ENCODE peak calls at places on chromosomes 13 and 19, in six cellular contexts. One of them, this sample, is unnamed.

GRCh38 chr19:28631931-28632330 is 581.0 kb downstream of the UQCRFS1 start:
- DNase-seq in A549: no peak
- DNase-seq in kidney epithelial cell: no peak
- DNase-seq in AG04450: no peak
- DNase-seq in adrenal gland: no peak
- DNase-seq in HFF-Myc: no peak
- DNase-seq in this sample: no peak

GRCh38 chr13:49374585-49375290 is 69.1 kb downstream of the CAB39L start:
- DNase-seq in HFF-Myc: no peak
- DNase-seq in adrenal gland: no peak
- DNase-seq in A549: no peak
- DNase-seq in AG04450: peak
- DNase-seq in kidney epithelial cell: peak
- DNase-seq in this sample: peak

GRCh38 chr19:55255618-55256423 is 3.0 kb downstream of the PPP6R1 start:
- DNase-seq in kidney epithelial cell: no peak
- DNase-seq in HFF-Myc: no peak
- DNase-seq in adrenal gland: no peak
- DNase-seq in A549: peak
- DNase-seq in AG04450: no peak
- DNase-seq in this sample: no peak

GRCh38 chr13:110138009-110138699 is 168.8 kb downstream of the COL4A1 start:
- DNase-seq in kidney epithelial cell: peak
- DNase-seq in adrenal gland: peak
- DNase-seq in HFF-Myc: no peak
- DNase-seq in A549: peak
- DNase-seq in AG04450: no peak
- DNase-seq in this sample: no peak

GRCh38 chr13:34523401-34523800 is 418.7 kb upstream of the NBEA start:
- DNase-seq in A549: no peak
- DNase-seq in AG04450: no peak
- DNase-seq in adrenal gland: no peak
- DNase-seq in HFF-Myc: no peak
- DNase-seq in kidney epithelial cell: no peak
- DNase-seq in this sample: no peak

GRCh38 chr13:19927117-19927734 is 31.3 kb upstream of the ZMYM2 start:
- DNase-seq in A549: peak
- DNase-seq in HFF-Myc: no peak
- DNase-seq in adrenal gland: no peak
- DNase-seq in kidney epithelial cell: no peak
- DNase-seq in AG04450: no peak
- DNase-seq in this sample: peak

GRCh38 chr19:46722004-46722380 is 5.1 kb upstream of the PRKD2 start:
- DNase-seq in AG04450: no peak
- DNase-seq in adrenal gland: no peak
- DNase-seq in HFF-Myc: no peak
- DNase-seq in kidney epithelial cell: no peak
- DNase-seq in A549: no peak
- DNase-seq in this sample: no peak

GRCh38 chr13:92802776-92803175 is 423.8 kb upstream of the GPC6 start:
- DNase-seq in adrenal gland: no peak
- DNase-seq in HFF-Myc: no peak
- DNase-seq in A549: no peak
- DNase-seq in kidney epithelial cell: no peak
- DNase-seq in AG04450: no peak
- DNase-seq in this sample: no peak

GRCh38 chr13:59834801-59835200 is 328.9 kb downstream of the DIAPH3 start:
- DNase-seq in HFF-Myc: no peak
- DNase-seq in A549: no peak
- DNase-seq in kidney epithelial cell: no peak
- DNase-seq in adrenal gland: no peak
- DNase-seq in AG04450: no peak
- DNase-seq in this sample: peak

GRCh38 chr19:3075605-3076431 is 13.5 kb upstream of the TLE5 start:
- DNase-seq in adrenal gland: no peak
- DNase-seq in AG04450: no peak
- DNase-seq in kidney epithelial cell: no peak
- DNase-seq in HFF-Myc: no peak
- DNase-seq in A549: no peak
- DNase-seq in this sample: no peak

GRCh38 chr19:1752757-1753728 is at the start of gene ONECUT3:
- DNase-seq in kidney epithelial cell: no peak
- DNase-seq in AG04450: no peak
- DNase-seq in HFF-Myc: no peak
- DNase-seq in adrenal gland: no peak
- DNase-seq in A549: no peak
- DNase-seq in this sample: no peak

GRCh38 chr13:43094901-43095300 is 71.5 kb downstream of the DNAJC15 start:
- DNase-seq in AG04450: no peak
- DNase-seq in adrenal gland: no peak
- DNase-seq in A549: no peak
- DNase-seq in kidney epithelial cell: no peak
- DNase-seq in HFF-Myc: no peak
- DNase-seq in this sample: no peak

GRCh38 chr13:107138468-107138867 is 570.5 kb upstream of the ARGLU1 start:
- DNase-seq in adrenal gland: no peak
- DNase-seq in AG04450: no peak
- DNase-seq in A549: no peak
- DNase-seq in kidney epithelial cell: no peak
- DNase-seq in HFF-Myc: no peak
- DNase-seq in this sample: no peak

GRCh38 chr13:107141767-107142166 is 573.8 kb upstream of the ARGLU1 start:
- DNase-seq in adrenal gland: no peak
- DNase-seq in kidney epithelial cell: no peak
- DNase-seq in AG04450: no peak
- DNase-seq in A549: no peak
- DNase-seq in HFF-Myc: no peak
- DNase-seq in this sample: no peak

GRCh38 chr13:107138987-107139386 is 571.0 kb upstream of the ARGLU1 start:
- DNase-seq in adrenal gland: no peak
- DNase-seq in AG04450: no peak
- DNase-seq in HFF-Myc: no peak
- DNase-seq in A549: no peak
- DNase-seq in kidney epithelial cell: no peak
- DNase-seq in this sample: no peak

GRCh38 chr13:107144432-107144831 is 576.5 kb upstream of the ARGLU1 start:
- DNase-seq in HFF-Myc: no peak
- DNase-seq in A549: no peak
- DNase-seq in AG04450: no peak
- DNase-seq in kidney epithelial cell: no peak
- DNase-seq in adrenal gland: no peak
- DNase-seq in this sample: peak
- TF ChIP-seq CTCF in HFF-Myc: no peak
- TF ChIP-seq CTCF in A549: no peak
- TF ChIP-seq CTCF in AG04450: peak
- TF ChIP-seq CTCF in kidney epithelial cell: peak
- TF ChIP-seq CTCF in adrenal gland: no peak
- TF ChIP-seq CTCF in this sample: no peak

GRCh38 chr19:29680937-29681336 is 15.7 kb downstream of the PLEKHF1 start:
- DNase-seq in kidney epithelial cell: no peak
- DNase-seq in HFF-Myc: no peak
- DNase-seq in A549: no peak
- DNase-seq in adrenal gland: no peak
- DNase-seq in AG04450: no peak
- DNase-seq in this sample: no peak
- H3K4me3 ChIP-seq in kidney epithelial cell: no peak
- H3K4me3 ChIP-seq in HFF-Myc: no peak
- H3K4me3 ChIP-seq in A549: no peak
- H3K4me3 ChIP-seq in adrenal gland: no peak
- H3K4me3 ChIP-seq in AG04450: no peak
- H3K4me3 ChIP-seq in this sample: no peak

GRCh38 chr13:77724092-77724491 is 26.6 kb downstream of the SLAIN1 start:
- DNase-seq in HFF-Myc: no peak
- DNase-seq in AG04450: no peak
- DNase-seq in A549: no peak
- DNase-seq in adrenal gland: no peak
- DNase-seq in kidney epithelial cell: no peak
- DNase-seq in this sample: no peak
- TF ChIP-seq CTCF in HFF-Myc: no peak
- TF ChIP-seq CTCF in AG04450: no peak
- TF ChIP-seq CTCF in A549: no peak
- TF ChIP-seq CTCF in adrenal gland: no peak
- TF ChIP-seq CTCF in kidney epithelial cell: no peak
- TF ChIP-seq CTCF in this sample: no peak

GRCh38 chr19:39997595-39998216 is 846 bp downstream of the ZNF546 start:
- DNase-seq in HFF-Myc: no peak
- DNase-seq in kidney epithelial cell: no peak
- DNase-seq in AG04450: no peak
- DNase-seq in A549: no peak
- DNase-seq in adrenal gland: no peak
- DNase-seq in this sample: no peak
- H3K4me3 ChIP-seq in HFF-Myc: peak
- H3K4me3 ChIP-seq in kidney epithelial cell: peak
- H3K4me3 ChIP-seq in AG04450: peak
- H3K4me3 ChIP-seq in A549: peak
- H3K4me3 ChIP-seq in adrenal gland: no peak
- H3K4me3 ChIP-seq in this sample: peak

GRCh38 chr19:18425515-18426415 is 6.6 kb downstream of the SSBP4 start:
- DNase-seq in kidney epithelial cell: no peak
- DNase-seq in AG04450: no peak
- DNase-seq in adrenal gland: peak
- DNase-seq in A549: no peak
- DNase-seq in HFF-Myc: no peak
- DNase-seq in this sample: no peak
- TF ChIP-seq CTCF in kidney epithelial cell: no peak
- TF ChIP-seq CTCF in AG04450: peak
- TF ChIP-seq CTCF in adrenal gland: no peak
- TF ChIP-seq CTCF in A549: no peak
- TF ChIP-seq CTCF in HFF-Myc: no peak
- TF ChIP-seq CTCF in this sample: peak

GRCh38 chr19:11581740-11582139 is 4.3 kb upstream of the ACP5 start:
- DNase-seq in A549: no peak
- DNase-seq in AG04450: no peak
- DNase-seq in adrenal gland: no peak
- DNase-seq in HFF-Myc: no peak
- DNase-seq in kidney epithelial cell: no peak
- DNase-seq in this sample: no peak
- H3K4me3 ChIP-seq in A549: no peak
- H3K4me3 ChIP-seq in AG04450: no peak
- H3K4me3 ChIP-seq in adrenal gland: no peak
- H3K4me3 ChIP-seq in HFF-Myc: no peak
- H3K4me3 ChIP-seq in kidney epithelial cell: no peak
- H3K4me3 ChIP-seq in this sample: no peak

DNA sequence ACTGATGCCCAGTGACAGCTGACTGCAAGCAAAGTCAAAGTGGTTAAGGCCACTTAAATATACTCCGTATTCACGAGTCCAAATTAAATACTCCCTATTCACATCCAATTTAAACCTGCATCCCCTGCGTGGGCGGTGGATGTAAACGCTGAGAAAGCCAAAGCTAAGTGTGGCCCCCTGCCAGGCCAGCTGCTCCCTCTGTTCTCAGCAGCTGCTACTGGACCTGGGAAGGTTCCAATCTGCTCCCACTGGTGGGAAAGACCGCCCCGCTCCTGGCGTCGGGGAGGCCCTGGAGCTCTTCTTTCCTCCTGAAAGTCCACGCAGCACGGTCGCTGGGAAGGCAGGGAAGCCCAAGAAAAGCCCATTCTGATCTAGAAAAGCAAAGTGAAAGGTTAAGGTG is 205.4 kb upstream of the GPR12 start:
- DNase-seq in kidney epithelial cell: no peak
- DNase-seq in A549: no peak
- DNase-seq in AG04450: peak
- DNase-seq in adrenal gland: peak
- DNase-seq in HFF-Myc: no peak
- DNase-seq in this sample: peak
- TF ChIP-seq CTCF in kidney epithelial cell: no peak
- TF ChIP-seq CTCF in A549: no peak
- TF ChIP-seq CTCF in AG04450: no peak
- TF ChIP-seq CTCF in adrenal gland: no peak
- TF ChIP-seq CTCF in HFF-Myc: no peak
- TF ChIP-seq CTCF in this sample: no peak

GRCh38 chr19:48244289-48244688 is 11.4 kb downstream of the CARD8 start:
- DNase-seq in adrenal gland: no peak
- DNase-seq in A549: no peak
- DNase-seq in kidney epithelial cell: no peak
- DNase-seq in AG04450: no peak
- DNase-seq in HFF-Myc: no peak
- DNase-seq in this sample: no peak
- H3K4me3 ChIP-seq in adrenal gland: no peak
- H3K4me3 ChIP-seq in A549: no peak
- H3K4me3 ChIP-seq in kidney epithelial cell: no peak
- H3K4me3 ChIP-seq in AG04450: no peak
- H3K4me3 ChIP-seq in HFF-Myc: no peak
- H3K4me3 ChIP-seq in this sample: no peak

GRCh38 chr19:51509823-51510660 is 8.4 kb upstream of the SIGLEC12 start:
- DNase-seq in HFF-Myc: no peak
- DNase-seq in A549: no peak
- DNase-seq in AG04450: no peak
- DNase-seq in kidney epithelial cell: no peak
- DNase-seq in adrenal gland: no peak
- DNase-seq in this sample: no peak

GRCh38 chr19:51513968-51514367 is 12.4 kb upstream of the SIGLEC12 start:
- DNase-seq in A549: no peak
- DNase-seq in adrenal gland: no peak
- DNase-seq in AG04450: no peak
- DNase-seq in kidney epithelial cell: no peak
- DNase-seq in HFF-Myc: no peak
- DNase-seq in this sample: no peak

GRCh38 chr19:51508059-51508733 is 6.6 kb upstream of the SIGLEC12 start:
- DNase-seq in kidney epithelial cell: no peak
- DNase-seq in adrenal gland: no peak
- DNase-seq in AG04450: no peak
- DNase-seq in HFF-Myc: no peak
- DNase-seq in A549: no peak
- DNase-seq in this sample: no peak

GRCh38 chr19:51514866-51515481 is 13.4 kb upstream of the SIGLEC12 start:
- DNase-seq in kidney epithelial cell: no peak
- DNase-seq in A549: peak
- DNase-seq in AG04450: peak
- DNase-seq in adrenal gland: no peak
- DNase-seq in HFF-Myc: peak
- DNase-seq in this sample: peak

DNA sequence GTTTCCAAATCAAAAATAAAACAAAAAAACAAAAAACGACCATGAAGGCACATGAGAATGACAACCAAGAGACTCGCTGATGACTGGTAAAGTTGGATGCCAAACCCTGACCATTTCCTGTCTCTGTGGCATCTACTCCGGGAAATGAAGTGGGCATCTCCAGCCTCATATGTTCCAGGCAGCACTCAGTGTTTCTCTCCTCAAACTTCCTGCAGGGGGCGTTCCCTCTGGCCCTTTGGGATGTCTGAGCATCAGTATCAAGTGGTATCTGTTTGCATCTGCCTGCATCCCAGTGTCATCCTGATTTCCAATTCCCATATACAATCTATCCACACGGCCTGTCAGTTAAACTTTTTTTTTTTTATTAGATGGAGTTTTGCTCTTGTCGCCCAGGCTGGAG is 9.8 kb upstream of the SIGLEC12 start:
- DNase-seq in adrenal gland: no peak
- DNase-seq in kidney epithelial cell: no peak
- DNase-seq in HFF-Myc: no peak
- DNase-seq in A549: no peak
- DNase-seq in AG04450: no peak
- DNase-seq in this sample: no peak
- TF ChIP-seq CTCF in adrenal gland: no peak
- TF ChIP-seq CTCF in kidney epithelial cell: peak
- TF ChIP-seq CTCF in HFF-Myc: peak
- TF ChIP-seq CTCF in A549: no peak
- TF ChIP-seq CTCF in AG04450: peak
- TF ChIP-seq CTCF in this sample: peak

This sample was measured in astrocyte of the cerebellum.